ENCODE peak calls at places on chromosomes 2 and 18, in four cellular contexts. Q is ACHN; J is NCI-H1436; Y is stimulated activated naive B cell treated with anti-CD40 and anti-IgM and Interleukin-4, amounts not matched to agents 10 μg/mL and 1 μg/mL and 100 μg/mL, for 72 hours. C is an unnamed sample.

GRCh38 chr2:38076250-38076709 is 329 bp upstream of the CYP1B1 start:
- DNase-seq in J (peak), Y (peak), Q (peak), C (peak)

GRCh38 chr2:108833219-108833618 is 46.6 kb downstream of the CCDC138 start:
- DNase-seq in Y (no peak), J (no peak), Q (no peak), C (peak)

GRCh38 chr2:157932480-157933205 is 56.5 kb upstream of the ACVR1 start:
- DNase-seq in J (no peak), Q (no peak), Y (no peak), C (no peak)

GRCh38 chr2:186887107-186888090 is 38.4 kb upstream of the ZSWIM2 start:
- DNase-seq in J (no peak), Q (no peak), Y (no peak), C (peak)

GRCh38 chr2:189444322-189444721 is 3.0 kb downstream of the WDR75 start:
- DNase-seq in J (no peak), Y (no peak), Q (no peak), C (peak)

GRCh38 chr2:236195726-236196125 is 27.5 kb upstream of the GBX2 start:
- DNase-seq in Y (no peak), J (no peak), Q (peak), C (no peak)

GRCh38 chr18:44520981-44521672 is 159.6 kb upstream of the SETBP1 start:
- DNase-seq in J (no peak), Q (no peak), Y (no peak), C (peak)

GRCh38 chr2:726158-726557 is 49.0 kb upstream of the TMEM18 start:
- DNase-seq in Y (no peak), Q (no peak), J (no peak), C (no peak)

GRCh38 chr2:204825054-204825453 is 279.8 kb downstream of the PARD3B start:
- DNase-seq in J (no peak), Y (no peak), Q (peak), C (no peak)

GRCh38 chr18:596288-596881 is 403 bp upstream of the CLUL1 start:
- DNase-seq in Q (peak), J (peak), Y (peak), C (no peak)

GRCh38 chr2:223692227-223692947 is 90.2 kb upstream of the SCG2 start:
- DNase-seq in Q (peak), J (peak), Y (no peak), C (peak)

GRCh38 chr18:52353589-52353988 is 13.6 kb downstream of the DCC start:
- DNase-seq in Y (no peak), J (no peak), Q (no peak), C (no peak)

GRCh38 chr18:49189772-49190171 is 239.0 kb upstream of the SMAD7 start:
- DNase-seq in Y (no peak), J (no peak), Q (no peak), C (peak)

GRCh38 chr18:22643731-22644130 is 226.0 kb upstream of the CTAGE1 start:
- DNase-seq in Y (no peak), J (no peak), Q (no peak), C (peak)

GRCh38 chr18:35005963-35006577 is 35.1 kb upstream of the MAPRE2 start:
- DNase-seq in Q (peak), J (peak), Y (no peak), C (peak)

GRCh38 chr2:172234716-172235661 is 132.3 kb upstream of the DLX2 start:
- DNase-seq in Y (no peak), J (peak), Q (no peak), C (no peak)